ENCODE peak calls at places on chromosomes 1 and 21, in four cellular contexts. I, T, K and U are unnamed samples.

GRCh38 chr1:202685671-202686070 is 24.6 kb downstream of the SYT2 start:
- DNase-seq in K (no peak), I (no peak), T (no peak), U (no peak)

GRCh38 chr1:80893140-80893539 is 907.6 kb upstream of the ADGRL2 start:
- DNase-seq in T (no peak), I (no peak), K (no peak), U (no peak)

GRCh38 chr1:201284636-201285035 is 1.3 kb downstream of the PKP1 start:
- DNase-seq in K (no peak), I (no peak), T (no peak), U (no peak)

GRCh38 chr1:4081806-4082645 is 182.0 kb upstream of the C1orf174 start:
- DNase-seq in K (no peak), I (no peak), T (no peak), U (no peak)

GRCh38 chr1:56189946-56190920 is 389.1 kb downstream of the PLPP3 start:
- DNase-seq in K (peak; percentile 1), T (no peak), I (no peak), U (no peak)

GRCh38 chr1:212179394-212180076 is 105.7 kb upstream of the PPP2R5A start:
- DNase-seq in T (no peak), I (no peak), K (peak; percentile 44), U (no peak)

GRCh38 chr1:51922040-51922439 is 43.5 kb upstream of the NRDC start:
- DNase-seq in I (no peak), K (no peak), T (no peak), U (no peak)

GRCh38 chr21:38917045-38917774 is 111.5 kb downstream of the ETS2 start:
- DNase-seq in T (no peak), I (no peak), K (no peak), U (no peak)

GRCh38 chr1:10796029-10796944 is at the start of gene CASZ1:
- DNase-seq in T (no peak), K (peak; percentile 63), I (no peak), U (no peak)

GRCh38 chr1:109807398-109807795 is 43.7 kb upstream of the EPS8L3 start:
- DNase-seq in K (no peak), I (no peak), T (no peak), U (no peak)

GRCh38 chr1:14811573-14811972 is 213.1 kb downstream of the KAZN start:
- DNase-seq in T (no peak), K (no peak), I (no peak), U (no peak)

GRCh38 chr1:202106340-202107284 is 16.1 kb upstream of the GPR37L1 start:
- DNase-seq in T (no peak), I (no peak), K (peak; percentile 83), U (no peak)

GRCh38 chr1:237932806-237933205 is 42.1 kb upstream of the ZP4 start:
- DNase-seq in T (no peak), K (no peak), I (no peak), U (no peak)

GRCh38 chr1:204735042-204735441 is 49.5 kb upstream of the LRRN2 start:
- DNase-seq in I (no peak), K (no peak), T (no peak), U (no peak)

GRCh38 chr1:45622267-45622890 is 1.5 kb downstream of the CCDC17 start:
- DNase-seq in K (peak; percentile 64), T (no peak), I (no peak), U (no peak)

GRCh38 chr1:51818487-51818886 is 60.0 kb downstream of the NRDC start:
- DNase-seq in T (no peak), I (no peak), K (no peak), U (no peak)

GRCh38 chr1:116491985-116492811 is 78.6 kb downstream of the CD58 start:
- DNase-seq in T (no peak), K (peak; percentile 76), I (no peak), U (no peak)

GRCh38 chr21:46099476-46099875 is 1.6 kb downstream of the COL6A2 start:
- DNase-seq in I (peak; percentile 10), T (no peak), K (no peak), U (no peak)

GRCh38 chr21:46096596-46096981 is 1.3 kb upstream of the COL6A2 start:
- DNase-seq in I (no peak), K (no peak), T (no peak), U (no peak)

GRCh38 chr21:46098303-46099141 is 610 bp downstream of the COL6A2 start:
- DNase-seq in T (no peak), I (peak; percentile 26), K (no peak), U (no peak)

GRCh38 chr21:46096997-46097825 is 701 bp upstream of the COL6A2 start:
- DNase-seq in K (no peak), I (no peak), T (no peak), U (no peak)

GRCh38 chr21:46097826-46098286 is at the start of gene COL6A2:
- DNase-seq in K (peak; percentile 61), T (no peak), I (peak; percentile 44), U (no peak)
- TF ChIP-seq SPI1 in K (no peak), T (no peak), I (no peak), U (no peak)

GRCh38 chr1:222769181-222769580 is 32.2 kb downstream of the FAM177B start:
- DNase-seq in T (no peak), I (no peak), K (peak; percentile 32), U (peak; percentile 31)
- TF ChIP-seq SPI1 in T (no peak), I (no peak), K (no peak), U (no peak)

GRCh38 chr1:24805534-24806301 is 60.5 kb downstream of the CLIC4 start:
- DNase-seq in T (no peak), K (no peak), I (no peak), U (no peak)
- TF ChIP-seq SPI1 in T (no peak), K (no peak), I (no peak), U (no peak)

GRCh38 chr1:101293461-101294045 is 56.7 kb downstream of the S1PR1 start:
- DNase-seq in T (peak; percentile 95), I (no peak), K (no peak), U (peak; percentile 48)
- TF ChIP-seq SPI1 in T (peak; percentile 87), I (peak; percentile 89), K (no peak), U (peak; percentile 75)

DNA sequence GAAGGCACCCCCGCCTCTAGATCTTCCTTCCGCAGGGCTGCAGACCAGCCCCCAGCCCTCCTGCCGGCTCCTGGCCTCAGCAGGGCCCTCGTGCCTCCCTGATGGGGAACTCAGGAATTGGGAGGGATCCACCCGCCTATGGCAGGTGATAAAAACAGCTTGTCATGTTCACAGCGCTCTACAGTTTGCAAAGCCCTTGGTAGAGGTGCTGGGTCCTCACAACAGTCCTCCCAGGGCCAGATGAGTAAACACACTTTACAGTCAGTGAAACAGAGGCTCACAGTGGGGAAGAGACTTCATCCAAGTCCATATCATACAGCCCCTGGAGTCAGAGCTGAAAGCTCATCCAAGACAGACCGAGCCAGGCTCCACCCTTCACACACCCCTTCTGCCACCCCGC is 97.0 kb upstream of the IFFO2 start:
- DNase-seq in T (no peak), K (no peak), I (no peak), U (no peak)
- TF ChIP-seq SPI1 in T (no peak), K (no peak), I (no peak), U (no peak)

DNA sequence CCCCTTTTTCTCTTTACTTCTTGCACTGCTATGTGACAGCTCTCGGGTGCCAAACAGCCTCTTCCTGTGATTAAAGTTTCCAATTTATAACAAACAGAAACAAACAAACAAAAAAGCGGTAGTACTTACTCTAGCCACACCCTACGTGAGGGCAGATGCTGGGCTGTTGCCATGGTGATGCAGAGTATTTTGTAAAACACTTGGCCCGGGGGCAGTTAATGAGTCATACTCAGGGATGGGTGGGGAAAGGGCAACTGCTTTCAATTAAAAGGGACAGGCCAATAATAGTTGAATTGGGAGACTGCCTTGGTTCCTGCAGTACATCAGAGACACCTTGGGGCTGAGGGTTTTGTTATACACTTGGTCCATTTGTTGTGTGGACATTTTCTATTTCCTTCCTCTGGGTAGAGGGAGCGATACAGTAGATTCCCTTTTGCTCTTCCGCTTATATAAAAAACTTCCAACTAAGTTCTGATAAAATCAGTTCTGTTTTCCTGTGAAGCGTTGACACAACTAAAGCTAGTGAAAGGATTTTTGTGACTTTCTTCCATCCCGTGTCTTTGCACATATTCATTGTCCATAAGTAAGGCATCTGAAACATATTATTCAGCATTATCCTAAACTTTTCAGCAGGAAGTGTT is 36.5 kb upstream of the THEM4 start:
- DNase-seq in T (no peak), K (peak; percentile 89), I (no peak), U (peak; percentile 89)
- TF ChIP-seq SPI1 in T (no peak), K (no peak), I (no peak), U (no peak)

GRCh38 chr1:47712596-47713299 is 274.9 kb downstream of the FOXD2 start:
- DNase-seq in I (no peak), T (no peak), K (no peak), U (no peak)

GRCh38 chr1:47711848-47712492 is 274.1 kb downstream of the FOXD2 start:
- DNase-seq in I (no peak), K (no peak), T (no peak), U (no peak)

GRCh38 chr1:47709302-47710074 is 271.6 kb downstream of the FOXD2 start:
- DNase-seq in I (peak; percentile 65), K (no peak), T (no peak), U (no peak)

GRCh38 chr1:47710075-47711071 is 272.5 kb downstream of the FOXD2 start:
- DNase-seq in T (no peak), K (peak; percentile 71), I (peak; percentile 95), U (no peak)

DNA sequence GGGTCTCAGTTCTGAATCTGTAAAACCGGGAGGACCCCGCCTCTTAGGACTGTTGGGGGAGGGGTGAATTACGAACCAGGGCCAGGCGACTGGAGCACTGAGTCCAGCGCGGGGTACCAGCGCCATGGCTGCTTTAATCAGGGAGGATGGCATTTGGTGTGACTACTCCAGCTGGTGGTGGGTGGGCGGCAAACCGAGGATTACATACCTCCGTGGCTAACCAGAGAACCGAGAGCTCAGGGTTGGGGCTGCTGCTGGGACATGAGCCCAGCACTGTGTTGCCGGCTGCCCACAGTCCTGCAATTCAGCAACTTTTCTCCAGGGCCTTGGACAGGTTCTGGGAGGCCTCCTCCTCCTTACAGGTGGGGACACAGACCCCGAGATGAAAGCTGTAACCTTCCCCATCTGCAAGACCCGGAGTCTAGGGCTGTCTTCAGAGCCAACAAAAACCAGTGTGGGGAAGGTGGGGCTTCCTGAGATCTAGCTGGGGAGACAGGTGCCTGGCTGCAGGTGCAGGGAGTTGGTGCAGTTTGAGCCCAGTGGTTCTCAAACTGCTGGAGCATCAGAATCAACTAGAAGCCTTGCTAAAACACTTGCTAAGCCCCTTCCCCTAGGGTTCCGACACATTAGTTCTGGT is 273.5 kb downstream of the FOXD2 start:
- DNase-seq in T (no peak), I (no peak), K (no peak), U (no peak)
- TF ChIP-seq SPI1 in T (no peak), I (no peak), K (no peak), U (no peak)